ENCODE peak calls at places on chromosome 17, in nine cellular contexts. Q is activated CD4-positive, alpha-beta T cell treated with anti-CD3 and anti-CD28 coated beads for 24 hours; W is heart right ventricle; F is RWPE1; N is amniotic stem cell; X is endodermal cell; C is T-helper 1 cell; P is anterior cingulate cortex; I is stimulated activated CD4-positive, alpha-beta T cell treated with anti-CD3 and anti-CD28 coated beads, Interleukin-1b, Interleukin-23, amount 100 ng/mL, for 4 hours. G is an unnamed sample.
A peak's percentile ranks its signal among the peaks of the same experiment; 100 is the strongest.

GRCh38 chr17:44376779-44377178 is 12.7 kb downstream of the ITGA2B start:
- DNase-seq in Q (no peak), W (no peak), F (no peak), N (no peak), X (no peak), C (no peak), P (no peak), I (no peak), G (no peak)

GRCh38 chr17:37662358-37662757 is 19.1 kb upstream of the DDX52 start:
- DNase-seq in Q (no peak), W (no peak), F (no peak), N (no peak), X (peak; percentile 73), C (no peak), P (no peak), I (no peak), G (no peak)

GRCh38 chr17:31754239-31754945 is 104.7 kb downstream of the COPRS start:
- DNase-seq in Q (no peak), W (no peak), F (peak; percentile 36), N (no peak), X (no peak), C (no peak), P (no peak), I (no peak), G (peak; percentile 76)

GRCh38 chr17:47239663-47240374 is 13.8 kb upstream of the ITGB3 start:
- DNase-seq in Q (no peak), W (peak; percentile 88), F (peak; percentile 84), N (peak; percentile 87), X (no peak), C (no peak), P (peak; percentile 16), I (no peak), G (peak; percentile 99)

GRCh38 chr17:81090361-81091133 is 55.6 kb downstream of the BAIAP2 start:
- DNase-seq in Q (peak; percentile 9), W (no peak), F (peak; percentile 81), N (no peak), X (peak; percentile 97), C (no peak), P (no peak), I (peak; percentile 11), G (no peak)

GRCh38 chr17:71765437-71765836 is 355.4 kb upstream of the SOX9 start:
- DNase-seq in Q (no peak), W (no peak), F (no peak), N (no peak), X (no peak), C (no peak), P (no peak), I (no peak), G (no peak)

GRCh38 chr17:28598799-28599310 is at the start of gene SPAG5:
- DNase-seq in Q (peak; percentile 90), W (peak; percentile 91), F (peak; percentile 98), N (peak; percentile 85), X (peak; percentile 99), C (peak; percentile 91), P (peak; percentile 78), I (peak; percentile 92), G (no peak)

GRCh38 chr17:48719642-48720262 is 2.6 kb downstream of the PRAC1 start:
- DNase-seq in Q (no peak), W (no peak), F (no peak), N (no peak), X (peak; percentile 95), C (no peak), P (no peak), I (no peak), G (no peak)

GRCh38 chr17:58351710-58352017 is 337 bp downstream of the SUPT4H1 start:
- DNase-seq in Q (no peak), W (no peak), F (no peak), N (no peak), X (no peak), C (no peak), P (no peak), I (no peak), G (no peak)

GRCh38 chr17:15659236-15659635 is 24.9 kb downstream of the TRIM16 start:
- DNase-seq in Q (no peak), W (no peak), F (no peak), N (no peak), X (no peak), C (no peak), P (no peak), I (no peak), G (no peak)

GRCh38 chr17:63345598-63345997 is 100.5 kb downstream of the CYB561 start:
- DNase-seq in Q (no peak), W (no peak), F (no peak), N (peak; percentile 17), X (no peak), C (no peak), P (no peak), I (no peak), G (no peak)

GRCh38 chr17:32142857-32143524 is 689 bp downstream of the RHOT1 start:
- DNase-seq in Q (no peak), W (peak; percentile 57), F (peak; percentile 76), N (peak; percentile 46), X (peak; percentile 96), C (peak; percentile 12), P (no peak), I (peak; percentile 9), G (no peak)

GRCh38 chr17:78890111-78890897 is 12.7 kb downstream of the CEP295NL start:
- DNase-seq in Q (no peak), W (peak; percentile 46), F (no peak), N (no peak), X (no peak), C (peak; percentile 26), P (peak; percentile 37), I (no peak), G (no peak)

GRCh38 chr17:42378597-42379594 is 9.3 kb downstream of the STAT3 start:
- DNase-seq in Q (no peak), W (peak; percentile 25), F (peak; percentile 41), N (no peak), X (no peak), C (no peak), P (no peak), I (no peak), G (no peak)

GRCh38 chr17:64306850-64307463 is 43.9 kb upstream of the TEX2 start:
- DNase-seq in Q (peak; percentile 58), W (peak; percentile 66), F (peak; percentile 56), N (no peak), X (peak; percentile 91), C (peak; percentile 59), P (no peak), I (peak; percentile 62), G (no peak)

GRCh38 chr17:20085283-20085875 is 76.2 kb downstream of the SPECC1 start:
- DNase-seq in Q (no peak), W (no peak), F (no peak), N (no peak), X (peak; percentile 44), C (no peak), P (no peak), I (no peak), G (no peak)

G was measured in epithelial cell of proximal tubule.